ENCODE peak calls at places on chromosomes 12 and 14, in six cellular contexts. One of them, this sample, is unnamed.

GRCh38 chr12:124456652-124457152 is 110.7 kb downstream of the NCOR2 start:
- DNase-seq in hippocampal formation: no peak
- DNase-seq in nephron progenitor cell: no peak
- DNase-seq in HuH-7.5: no peak
- DNase-seq in mammary epithelial cell: no peak
- DNase-seq in hepatocyte: no peak
- DNase-seq in this sample: no peak

GRCh38 chr14:50741571-50741970 is 73.5 kb upstream of the SAV1 start:
- DNase-seq in hippocampal formation: no peak
- DNase-seq in nephron progenitor cell: no peak
- DNase-seq in HuH-7.5: no peak
- DNase-seq in mammary epithelial cell: peak; percentile 72
- DNase-seq in hepatocyte: no peak
- DNase-seq in this sample: no peak

GRCh38 chr12:127145929-127146789 is 1120.8 kb upstream of the TMEM132C start:
- DNase-seq in hippocampal formation: peak; percentile 64
- DNase-seq in nephron progenitor cell: no peak
- DNase-seq in HuH-7.5: no peak
- DNase-seq in mammary epithelial cell: peak; percentile 46
- DNase-seq in hepatocyte: no peak
- DNase-seq in this sample: peak; percentile 79

GRCh38 chr14:104136472-104137296 is 1.7 kb upstream of the KIF26A start:
- DNase-seq in hippocampal formation: no peak
- DNase-seq in nephron progenitor cell: peak; percentile 24
- DNase-seq in HuH-7.5: no peak
- DNase-seq in mammary epithelial cell: no peak
- DNase-seq in hepatocyte: no peak
- DNase-seq in this sample: no peak

GRCh38 chr14:22545842-22546721 is 42.9 kb downstream of the DAD1 start:
- DNase-seq in hippocampal formation: no peak
- DNase-seq in nephron progenitor cell: no peak
- DNase-seq in HuH-7.5: no peak
- DNase-seq in mammary epithelial cell: no peak
- DNase-seq in hepatocyte: peak; percentile 54
- DNase-seq in this sample: no peak

GRCh38 chr14:53783256-53783655 is 173.4 kb downstream of the BMP4 start:
- DNase-seq in hippocampal formation: peak; percentile 0
- DNase-seq in nephron progenitor cell: no peak
- DNase-seq in HuH-7.5: no peak
- DNase-seq in mammary epithelial cell: no peak
- DNase-seq in hepatocyte: no peak
- DNase-seq in this sample: no peak

GRCh38 chr12:56629459-56630179 is 507 bp downstream of the BAZ2A start:
- DNase-seq in hippocampal formation: peak; percentile 61
- DNase-seq in nephron progenitor cell: peak; percentile 41
- DNase-seq in HuH-7.5: peak; percentile 57
- DNase-seq in mammary epithelial cell: peak; percentile 12
- DNase-seq in hepatocyte: peak; percentile 40
- DNase-seq in this sample: peak; percentile 35

GRCh38 chr14:49972840-49973239 is 80.0 kb downstream of the ARF6 start:
- DNase-seq in hippocampal formation: no peak
- DNase-seq in nephron progenitor cell: no peak
- DNase-seq in HuH-7.5: peak; percentile 33
- DNase-seq in mammary epithelial cell: peak; percentile 89
- DNase-seq in hepatocyte: peak; percentile 74
- DNase-seq in this sample: no peak

GRCh38 chr12:56632701-56633464 is 2.8 kb upstream of the BAZ2A start:
- DNase-seq in hippocampal formation: no peak
- DNase-seq in nephron progenitor cell: no peak
- DNase-seq in HuH-7.5: no peak
- DNase-seq in mammary epithelial cell: no peak
- DNase-seq in hepatocyte: no peak
- DNase-seq in this sample: no peak

GRCh38 chr12:76260390-76260748 is 87.8 kb downstream of the BBS10 start:
- DNase-seq in hippocampal formation: no peak
- DNase-seq in nephron progenitor cell: no peak
- DNase-seq in HuH-7.5: no peak
- DNase-seq in mammary epithelial cell: peak; percentile 62
- DNase-seq in hepatocyte: no peak
- DNase-seq in this sample: no peak

GRCh38 chr14:73167727-73168126 is 31.4 kb downstream of the PSEN1 start:
- DNase-seq in hippocampal formation: no peak
- DNase-seq in nephron progenitor cell: no peak
- DNase-seq in HuH-7.5: no peak
- DNase-seq in mammary epithelial cell: no peak
- DNase-seq in hepatocyte: no peak
- DNase-seq in this sample: no peak

GRCh38 chr12:49959570-49960473 is 1.9 kb upstream of the AQP5 start:
- DNase-seq in hippocampal formation: no peak
- DNase-seq in nephron progenitor cell: no peak
- DNase-seq in HuH-7.5: no peak
- DNase-seq in mammary epithelial cell: peak; percentile 58
- DNase-seq in hepatocyte: no peak
- DNase-seq in this sample: no peak

GRCh38 chr12:94845110-94845509 is 158.4 kb downstream of the NDUFA12 start:
- DNase-seq in hippocampal formation: no peak
- DNase-seq in nephron progenitor cell: no peak
- DNase-seq in HuH-7.5: no peak
- DNase-seq in mammary epithelial cell: no peak
- DNase-seq in hepatocyte: no peak
- DNase-seq in this sample: no peak

GRCh38 chr12:80015660-80016059 is 80.8 kb upstream of the PPP1R12A start:
- DNase-seq in hippocampal formation: no peak
- DNase-seq in nephron progenitor cell: no peak
- DNase-seq in HuH-7.5: no peak
- DNase-seq in mammary epithelial cell: no peak
- DNase-seq in hepatocyte: no peak
- DNase-seq in this sample: no peak

GRCh38 chr12:111405856-111406473 is at the start of gene SH2B3:
- DNase-seq in hippocampal formation: no peak
- DNase-seq in nephron progenitor cell: no peak
- DNase-seq in HuH-7.5: peak; percentile 71
- DNase-seq in mammary epithelial cell: no peak
- DNase-seq in hepatocyte: no peak
- DNase-seq in this sample: no peak

GRCh38 chr12:64633940-64634337 is 23.6 kb downstream of the RASSF3 start:
- DNase-seq in hippocampal formation: no peak
- DNase-seq in nephron progenitor cell: no peak
- DNase-seq in HuH-7.5: peak; percentile 20
- DNase-seq in mammary epithelial cell: peak; percentile 69
- DNase-seq in hepatocyte: peak; percentile 49
- DNase-seq in this sample: no peak

GRCh38 chr12:120474092-120474960 is 4.8 kb upstream of the SRSF9 start:
- DNase-seq in hippocampal formation: no peak
- DNase-seq in nephron progenitor cell: no peak
- DNase-seq in HuH-7.5: peak; percentile 18
- DNase-seq in mammary epithelial cell: peak; percentile 97
- DNase-seq in hepatocyte: peak; percentile 56
- DNase-seq in this sample: peak; percentile 44

GRCh38 chr12:78696267-78696666 is 168.3 kb upstream of the SYT1 start:
- DNase-seq in hippocampal formation: no peak
- DNase-seq in nephron progenitor cell: no peak
- DNase-seq in HuH-7.5: no peak
- DNase-seq in mammary epithelial cell: no peak
- DNase-seq in hepatocyte: no peak
- DNase-seq in this sample: no peak

GRCh38 chr14:100488057-100488456 is 99.2 kb downstream of the BEGAIN start:
- DNase-seq in hippocampal formation: no peak
- DNase-seq in nephron progenitor cell: no peak
- DNase-seq in HuH-7.5: no peak
- DNase-seq in mammary epithelial cell: no peak
- DNase-seq in hepatocyte: no peak
- DNase-seq in this sample: no peak

GRCh38 chr12:6452245-6452731 is 446 bp downstream of the TAPBPL start:
- DNase-seq in hippocampal formation: peak; percentile 66
- DNase-seq in nephron progenitor cell: peak; percentile 14
- DNase-seq in HuH-7.5: no peak
- DNase-seq in mammary epithelial cell: no peak
- DNase-seq in hepatocyte: peak; percentile 35
- DNase-seq in this sample: peak; percentile 54

GRCh38 chr12:88932457-88932856 is 352.2 kb upstream of the KITLG start:
- DNase-seq in hippocampal formation: no peak
- DNase-seq in nephron progenitor cell: no peak
- DNase-seq in HuH-7.5: no peak
- DNase-seq in mammary epithelial cell: no peak
- DNase-seq in hepatocyte: no peak
- DNase-seq in this sample: no peak

GRCh38 chr12:25388216-25388615 is 137.5 kb upstream of the KRAS start:
- DNase-seq in hippocampal formation: no peak
- DNase-seq in nephron progenitor cell: no peak
- DNase-seq in HuH-7.5: no peak
- DNase-seq in mammary epithelial cell: peak; percentile 54
- DNase-seq in hepatocyte: no peak
- DNase-seq in this sample: no peak

GRCh38 chr12:105053116-105053572 is 31.1 kb downstream of the ALDH1L2 start:
- DNase-seq in hippocampal formation: peak; percentile 45
- DNase-seq in nephron progenitor cell: peak; percentile 75
- DNase-seq in HuH-7.5: peak; percentile 13
- DNase-seq in mammary epithelial cell: peak; percentile 61
- DNase-seq in hepatocyte: peak; percentile 81
- DNase-seq in this sample: peak; percentile 85

GRCh38 chr12:104381721-104382480 is 74.8 kb upstream of the CHST11 start:
- DNase-seq in hippocampal formation: peak; percentile 50
- DNase-seq in nephron progenitor cell: peak; percentile 84
- DNase-seq in HuH-7.5: peak; percentile 65
- DNase-seq in mammary epithelial cell: peak; percentile 62
- DNase-seq in hepatocyte: peak; percentile 91
- DNase-seq in this sample: peak; percentile 84

GRCh38 chr12:70849265-70849960 is 71.1 kb downstream of the PTPRR start:
- DNase-seq in hippocampal formation: no peak
- DNase-seq in nephron progenitor cell: no peak
- DNase-seq in HuH-7.5: no peak
- DNase-seq in mammary epithelial cell: peak; percentile 8
- DNase-seq in hepatocyte: peak; percentile 15
- DNase-seq in this sample: peak; percentile 18

GRCh38 chr12:62466018-62466595 is 519 bp upstream of the MON2 start:
- DNase-seq in hippocampal formation: peak; percentile 38
- DNase-seq in nephron progenitor cell: peak; percentile 32
- DNase-seq in HuH-7.5: peak; percentile 62
- DNase-seq in mammary epithelial cell: peak; percentile 27
- DNase-seq in hepatocyte: peak; percentile 37
- DNase-seq in this sample: peak; percentile 47

GRCh38 chr12:108622425-108622824 is 11.3 kb downstream of the SELPLG start:
- DNase-seq in hippocampal formation: no peak
- DNase-seq in nephron progenitor cell: no peak
- DNase-seq in HuH-7.5: no peak
- DNase-seq in mammary epithelial cell: no peak
- DNase-seq in hepatocyte: no peak
- DNase-seq in this sample: no peak

GRCh38 chr12:12881495-12881894 is 9.9 kb upstream of the GPRC5A start:
- DNase-seq in hippocampal formation: no peak
- DNase-seq in nephron progenitor cell: no peak
- DNase-seq in HuH-7.5: no peak
- DNase-seq in mammary epithelial cell: peak; percentile 86
- DNase-seq in hepatocyte: no peak
- DNase-seq in this sample: no peak

GRCh38 chr12:1533602-1534304 is 60.6 kb downstream of the FBXL14 start:
- DNase-seq in hippocampal formation: no peak
- DNase-seq in nephron progenitor cell: no peak
- DNase-seq in HuH-7.5: peak; percentile 54
- DNase-seq in mammary epithelial cell: peak; percentile 49
- DNase-seq in hepatocyte: no peak
- DNase-seq in this sample: no peak

GRCh38 chr14:74891870-74892269 is 10.2 kb downstream of the DLST start:
- DNase-seq in hippocampal formation: no peak
- DNase-seq in nephron progenitor cell: no peak
- DNase-seq in HuH-7.5: no peak
- DNase-seq in mammary epithelial cell: no peak
- DNase-seq in hepatocyte: no peak
- DNase-seq in this sample: no peak

GRCh38 chr14:52380294-52380693 is 66.2 kb downstream of the PTGER2 start:
- DNase-seq in hippocampal formation: no peak
- DNase-seq in nephron progenitor cell: no peak
- DNase-seq in HuH-7.5: no peak
- DNase-seq in mammary epithelial cell: peak; percentile 82
- DNase-seq in hepatocyte: no peak
- DNase-seq in this sample: no peak

GRCh38 chr12:41277019-41277770 is 89.1 kb downstream of the PDZRN4 start:
- DNase-seq in hippocampal formation: peak; percentile 6
- DNase-seq in nephron progenitor cell: peak; percentile 43
- DNase-seq in HuH-7.5: no peak
- DNase-seq in mammary epithelial cell: peak; percentile 9
- DNase-seq in hepatocyte: peak; percentile 56
- DNase-seq in this sample: peak; percentile 71

GRCh38 chr12:20950248-20950647 is 139.7 kb downstream of the SLCO1B3 start:
- DNase-seq in hippocampal formation: no peak
- DNase-seq in nephron progenitor cell: no peak
- DNase-seq in HuH-7.5: peak; percentile 3
- DNase-seq in mammary epithelial cell: peak; percentile 9
- DNase-seq in hepatocyte: peak; percentile 66
- DNase-seq in this sample: no peak

GRCh38 chr12:95630496-95630895 is 79.2 kb upstream of the USP44 start:
- DNase-seq in hippocampal formation: no peak
- DNase-seq in nephron progenitor cell: no peak
- DNase-seq in HuH-7.5: no peak
- DNase-seq in mammary epithelial cell: no peak
- DNase-seq in hepatocyte: no peak
- DNase-seq in this sample: no peak

GRCh38 chr12:62613092-62613491 is 146.5 kb downstream of the MON2 start:
- DNase-seq in hippocampal formation: no peak
- DNase-seq in nephron progenitor cell: no peak
- DNase-seq in HuH-7.5: no peak
- DNase-seq in mammary epithelial cell: no peak
- DNase-seq in hepatocyte: no peak
- DNase-seq in this sample: no peak

GRCh38 chr12:80045594-80045993 is 53.7 kb upstream of the OTOGL start:
- DNase-seq in hippocampal formation: no peak
- DNase-seq in nephron progenitor cell: no peak
- DNase-seq in HuH-7.5: no peak
- DNase-seq in mammary epithelial cell: peak; percentile 81
- DNase-seq in hepatocyte: no peak
- DNase-seq in this sample: no peak

This sample was measured in Ammon's horn.